ENCODE peak calls at places on chromosomes 6 and 20, in nine cellular contexts. T is adipocyte; B is RWPE2; J is HL-60; X is astrocyte; F is adrenal gland; L is dorsolateral prefrontal cortex; M is astrocyte of the cerebellum; I is effector memory CD4-positive, alpha-beta T cell. A is an unnamed sample.

GRCh38 chr6:132365319-132365907 is 35.9 kb downstream of the MOXD1 start:
- DNase-seq in L (no peak), X (peak), I (no peak), T (no peak), J (no peak), F (no peak), B (no peak), M (peak), A (no peak)

GRCh38 chr6:41694815-41695536 is 40.4 kb downstream of the TFEB start:
- DNase-seq in F (no peak), I (no peak), B (no peak), L (no peak), T (peak), J (no peak), X (peak), M (no peak), A (no peak)

GRCh38 chr20:37980876-37981275 is 52.4 kb downstream of the TTI1 start:
- DNase-seq in B (no peak), J (no peak), X (no peak), M (no peak), I (no peak), F (no peak), L (no peak), T (no peak), A (no peak)

GRCh38 chr6:84809504-84809903 is 45.1 kb upstream of the TBX18 start:
- DNase-seq in X (no peak), J (no peak), F (no peak), B (no peak), M (no peak), I (no peak), L (no peak), T (no peak), A (no peak)

GRCh38 chr6:167079853-167080297 is 43.0 kb upstream of the CCR6 start:
- DNase-seq in M (no peak), F (no peak), L (no peak), B (no peak), I (peak), J (no peak), X (no peak), T (no peak), A (no peak)

GRCh38 chr6:118580585-118581419 is 32.7 kb downstream of the PLN start:
- DNase-seq in F (peak), J (peak), B (no peak), X (peak), I (no peak), T (peak), L (no peak), M (peak), A (peak)

GRCh38 chr6:113421997-113422396 is 435.1 kb upstream of the MARCKS start:
- DNase-seq in L (no peak), I (no peak), J (no peak), M (no peak), F (no peak), X (no peak), T (no peak), B (no peak), A (no peak)

GRCh38 chr6:104713982-104714381 is 145.7 kb downstream of the HACE1 start:
- DNase-seq in L (no peak), F (no peak), X (no peak), M (no peak), B (no peak), I (no peak), T (no peak), J (no peak), A (no peak)

GRCh38 chr6:146598785-146599405 is at the start of gene ADGB:
- DNase-seq in M (peak), X (peak), I (no peak), B (no peak), T (peak), J (peak), L (peak), F (peak), A (peak)

GRCh38 chr6:72524011-72524645 is 97.7 kb upstream of the KCNQ5 start:
- DNase-seq in F (no peak), J (no peak), L (no peak), M (no peak), X (no peak), T (no peak), B (no peak), I (no peak), A (no peak)

GRCh38 chr6:95576621-95577316 is 566 bp upstream of the MANEA start:
- DNase-seq in J (peak), T (peak), B (no peak), L (no peak), X (peak), M (no peak), F (no peak), I (no peak), A (no peak)

GRCh38 chr6:97085772-97086171 is 161.2 kb downstream of the KLHL32 start:
- DNase-seq in J (no peak), X (peak), B (no peak), I (no peak), F (no peak), L (no peak), M (no peak), T (peak), A (no peak)

GRCh38 chr20:50297498-50298348 is 107.1 kb downstream of the CEBPB start:
- DNase-seq in L (no peak), I (no peak), M (no peak), X (no peak), B (no peak), F (peak), J (peak), T (no peak), A (no peak)

GRCh38 chr6:129163551-129163950 is 280.6 kb downstream of the LAMA2 start:
- DNase-seq in X (no peak), M (no peak), F (no peak), L (no peak), I (no peak), B (no peak), J (no peak), T (no peak), A (no peak)

GRCh38 chr6:39221115-39221514 is 8.2 kb downstream of the KCNK5 start:
- DNase-seq in F (no peak), J (no peak), M (no peak), L (no peak), X (no peak), I (no peak), B (no peak), T (no peak), A (no peak)

GRCh38 chr6:81565071-81565470 is 187.4 kb downstream of the TENT5A start:
- DNase-seq in T (no peak), X (peak), L (no peak), F (no peak), J (no peak), I (no peak), B (no peak), M (no peak), A (no peak)

GRCh38 chr20:310645-311044 is 13.3 kb downstream of the ZCCHC3 start:
- DNase-seq in M (no peak), L (no peak), T (no peak), X (no peak), F (no peak), J (no peak), B (no peak), I (no peak), A (no peak)
- H3K4me3 ChIP-seq in M (no peak), L (peak), T (peak), X (no peak), F (peak), J (no peak), B (no peak), I (peak), A (no peak)

GRCh38 chr6:163711615-163712568 is 297.4 kb downstream of the QKI start:
- DNase-seq in J (peak), I (no peak), L (peak), M (no peak), B (no peak), X (no peak), T (peak), F (peak), A (no peak)
- H3K4me3 ChIP-seq in J (peak), I (no peak), L (peak), M (no peak), B (no peak), X (no peak), T (peak), F (no peak), A (no peak)

GRCh38 chr6:46010771-46011170 is 4.9 kb downstream of the CLIC5 start:
- DNase-seq in L (no peak), B (no peak), F (peak), X (no peak), M (no peak), I (no peak), J (no peak), T (no peak), A (no peak)
- H3K4me3 ChIP-seq in L (no peak), B (no peak), F (no peak), X (no peak), M (no peak), I (no peak), J (no peak), T (no peak), A (no peak)

GRCh38 chr6:106101466-106101865 is 15.3 kb downstream of the PRDM1 start:
- DNase-seq in T (no peak), I (no peak), X (no peak), J (no peak), B (no peak), M (no peak), F (no peak), L (no peak), A (no peak)
- H3K4me3 ChIP-seq in T (no peak), I (peak), X (no peak), J (no peak), B (no peak), M (no peak), F (no peak), L (no peak), A (no peak)

GRCh38 chr20:19977373-19977770 is 39.8 kb upstream of the NAA20 start:
- DNase-seq in F (no peak), X (peak), I (no peak), J (no peak), B (no peak), M (no peak), L (no peak), T (no peak), A (no peak)
- H3K4me3 ChIP-seq in F (peak), X (peak), I (no peak), J (no peak), B (peak), M (peak), L (peak), T (peak), A (peak)

GRCh38 chr6:12293234-12293930 is 3.2 kb downstream of the EDN1 start:
- DNase-seq in J (no peak), B (no peak), L (no peak), M (no peak), X (no peak), T (no peak), F (no peak), I (no peak), A (no peak)

GRCh38 chr6:12296255-12296573 is 6.1 kb downstream of the EDN1 start:
- DNase-seq in X (peak), B (peak), F (no peak), I (no peak), L (no peak), M (peak), T (peak), J (no peak), A (peak)

GRCh38 chr6:12295558-12296254 is 5.5 kb downstream of the EDN1 start:
- DNase-seq in T (no peak), B (no peak), F (no peak), M (no peak), J (no peak), I (no peak), L (no peak), X (no peak), A (no peak)

GRCh38 chr6:12294851-12295536 is 4.8 kb downstream of the EDN1 start:
- DNase-seq in I (no peak), L (no peak), M (no peak), J (no peak), X (no peak), T (peak), B (no peak), F (no peak), A (no peak)

GRCh38 chr6:12293931-12294800 is 4.0 kb downstream of the EDN1 start:
- DNase-seq in M (no peak), B (no peak), J (no peak), L (no peak), F (no peak), X (no peak), T (no peak), I (no peak), A (no peak)
- H3K4me3 ChIP-seq in M (no peak), B (no peak), J (no peak), L (peak), F (no peak), X (no peak), T (no peak), I (no peak), A (no peak)